ENCODE peak calls at places on chromosomes 2 and 18, in four cellular contexts. M is GM12878, X is type B pancreatic cell, E is HT-29. T is an unnamed sample.
A peak's percentile ranks its signal among the peaks of the same experiment; 100 is the strongest.

GRCh38 chr2:179850188-179850587 is 11.2 kb downstream of the ZNF385B start:
- DNase-seq in M (no peak), X (no peak), E (peak; percentile 10), T (peak; percentile 27)

GRCh38 chr2:12106440-12107080 is 360.1 kb downstream of the LPIN1 start:
- DNase-seq in M (no peak), X (no peak), E (no peak), T (peak; percentile 97)

GRCh38 chr2:11639503-11639902 is 30.5 kb downstream of the NTSR2 start:
- DNase-seq in M (no peak), X (no peak), E (no peak), T (no peak)

GRCh38 chr18:74378179-74378682 is 62.6 kb downstream of the C18orf63 start:
- DNase-seq in M (no peak), X (no peak), E (no peak), T (no peak)

GRCh38 chr2:104375206-104375605 is 478.7 kb upstream of the POU3F3 start:
- DNase-seq in M (no peak), X (no peak), E (peak; percentile 14), T (no peak)

GRCh38 chr2:201130524-201131186 is 14.7 kb downstream of the CFLAR start:
- DNase-seq in M (no peak), X (no peak), E (no peak), T (peak; percentile 92)

GRCh38 chr18:48623468-48624220 is 84.8 kb downstream of the CTIF start:
- DNase-seq in M (no peak), X (no peak), E (no peak), T (peak; percentile 95)

GRCh38 chr2:54402350-54402749 is 53.8 kb upstream of the SPTBN1 start:
- DNase-seq in M (no peak), X (no peak), E (no peak), T (no peak)

GRCh38 chr2:144520718-144521487 is 984 bp upstream of the ZEB2 start:
- DNase-seq in M (no peak), X (no peak), E (no peak), T (no peak)

GRCh38 chr2:122703676-122704075 is 948.2 kb downstream of the TSN start:
- DNase-seq in M (no peak), X (no peak), E (no peak), T (no peak)

GRCh38 chr2:189658281-189658680 is 3.0 kb upstream of the ASNSD1 start:
- DNase-seq in M (no peak), X (no peak), E (no peak), T (no peak)

GRCh38 chr2:207408086-207408794 is 121.5 kb upstream of the CREB1 start:
- DNase-seq in M (peak; percentile 68), X (no peak), E (peak; percentile 27), T (peak; percentile 78)

GRCh38 chr2:188713961-188714360 is 260.2 kb upstream of the COL3A1 start:
- DNase-seq in M (no peak), X (no peak), E (no peak), T (no peak)

GRCh38 chr2:84782717-84783442 is 98.0 kb downstream of the TRABD2A start:
- DNase-seq in M (no peak), X (no peak), E (no peak), T (no peak)

GRCh38 chr2:205650450-205650849 is 31.9 kb upstream of the NRP2 start:
- DNase-seq in M (no peak), X (no peak), E (no peak), T (peak; percentile 83)

GRCh38 chr2:169363027-169363569 is 764 bp upstream of the LRP2 start:
- DNase-seq in M (no peak), X (no peak), E (no peak), T (no peak)

GRCh38 chr2:179272406-179273192 is 8.0 kb upstream of the SESTD1 start:
- DNase-seq in M (no peak), X (no peak), E (peak; percentile 48), T (no peak)

GRCh38 chr18:68699043-68699442 is 15.9 kb downstream of the TMX3 start:
- DNase-seq in M (no peak), X (no peak), E (no peak), T (no peak)

GRCh38 chr2:102185347-102185746 is 1.5 kb upstream of the IL1RL2 start:
- DNase-seq in M (no peak), X (no peak), E (no peak), T (no peak)

GRCh38 chr2:101160454-101160853 is 9.3 kb upstream of the TBC1D8 start:
- DNase-seq in M (no peak), X (no peak), E (peak; percentile 32), T (peak; percentile 25)

GRCh38 chr18:45755936-45756335 is 32.0 kb downstream of the SLC14A1 start:
- DNase-seq in M (no peak), X (no peak), E (peak; percentile 19), T (no peak)

GRCh38 chr2:101827246-101827645 is 129.7 kb downstream of the MAP4K4 start:
- DNase-seq in M (no peak), X (no peak), E (no peak), T (peak; percentile 84)

GRCh38 chr18:78127041-78127440 is 852.6 kb upstream of the SALL3 start:
- DNase-seq in M (no peak), X (no peak), E (no peak), T (no peak)

GRCh38 chr2:238929242-238930081 is 81.6 kb downstream of the TWIST2 start:
- DNase-seq in M (no peak), X (peak; percentile 42), E (no peak), T (no peak)

GRCh38 chr2:233643128-233643527 is 6.9 kb downstream of the UGT1A10 start:
- DNase-seq in M (no peak), X (no peak), E (peak; percentile 70), T (no peak)

GRCh38 chr2:136235451-136236418 is 117.8 kb upstream of the CXCR4 start:
- DNase-seq in M (no peak), X (no peak), E (peak; percentile 8), T (peak; percentile 26)

GRCh38 chr2:157087373-157088005 is 170.0 kb upstream of the GALNT5 start:
- DNase-seq in M (no peak), X (no peak), E (no peak), T (no peak)